ENCODE peak calls at places on chromosomes 1 and 21, in six cellular contexts. P is esophagus muscularis mucosa, F is hepatocyte, Y is H9, R is tibial artery, U is Calu3. I is an unnamed sample.

GRCh38 chr1:201655243-201655642 is 116.3 kb downstream of the NAV1 start:
- DNase-seq in U (no peak), Y (peak), R (no peak), P (no peak), F (peak), I (peak)

GRCh38 chr1:75725861-75726361 is 1.4 kb downstream of the ACADM start:
- DNase-seq in P (no peak), F (peak), Y (no peak), U (peak), R (no peak), I (no peak)

GRCh38 chr1:33171993-33172813 is 9.6 kb downstream of the TRIM62 start:
- DNase-seq in R (peak), P (no peak), Y (no peak), U (no peak), F (no peak), I (no peak)

GRCh38 chr1:53634571-53634979 is 104.4 kb downstream of the GLIS1 start:
- DNase-seq in F (no peak), U (no peak), R (peak), Y (peak), P (peak), I (peak)

GRCh38 chr1:201640624-201641023 is 101.7 kb downstream of the NAV1 start:
- DNase-seq in R (no peak), P (no peak), U (no peak), Y (no peak), F (no peak), I (no peak)

GRCh38 chr1:22749919-22750670 is 39.5 kb downstream of the EPHB2 start:
- DNase-seq in Y (no peak), U (peak), R (peak), F (peak), P (peak), I (no peak)

GRCh38 chr1:1291611-1292441 is 11.6 kb downstream of the SCNN1D start:
- DNase-seq in R (no peak), P (peak), Y (peak), U (peak), F (peak), I (no peak)

GRCh38 chr1:36924282-36924791 is 110.0 kb downstream of the GRIK3 start:
- DNase-seq in U (peak), Y (peak), R (peak), P (no peak), F (peak), I (no peak)

GRCh38 chr1:79100385-79100784 is 93.9 kb upstream of the ADGRL4 start:
- DNase-seq in Y (no peak), F (no peak), U (no peak), P (no peak), R (no peak), I (no peak)

GRCh38 chr1:119554188-119554587 is 47.2 kb downstream of the HSD3B1 start:
- DNase-seq in Y (no peak), F (peak), R (no peak), U (no peak), P (no peak), I (peak)

GRCh38 chr1:29711582-29712274 is 475.4 kb downstream of the PTPRU start:
- DNase-seq in R (no peak), F (no peak), Y (no peak), U (no peak), P (no peak), I (no peak)

GRCh38 chr1:40264354-40264781 is 6.3 kb downstream of the ZMPSTE24 start:
- DNase-seq in F (no peak), Y (no peak), P (no peak), U (no peak), R (no peak), I (no peak)

GRCh38 chr1:20174937-20175666 is 10.8 kb upstream of the UBXN10 start:
- DNase-seq in Y (no peak), R (no peak), U (no peak), P (no peak), F (no peak), I (no peak)

GRCh38 chr1:241605146-241605805 is 34.9 kb downstream of the CHML start:
- DNase-seq in R (no peak), U (no peak), P (no peak), F (peak), Y (peak), I (no peak)

GRCh38 chr1:145964328-145965118 is at the start of the genes ANKRD34A and POLR3GL:
- DNase-seq in U (peak), P (peak), R (peak), Y (peak), F (peak), I (peak)

GRCh38 chr1:94593611-94594010 is 52.1 kb upstream of the F3 start:
- DNase-seq in U (no peak), Y (no peak), F (no peak), P (no peak), R (no peak), I (no peak)

GRCh38 chr21:16250282-16250681 is 520.5 kb downstream of the USP25 start:
- DNase-seq in Y (no peak), P (no peak), R (no peak), U (no peak), F (no peak), I (no peak)

GRCh38 chr1:34488058-34488457 is 266.8 kb upstream of the GJB5 start:
- DNase-seq in Y (no peak), P (no peak), U (no peak), F (no peak), R (no peak), I (no peak)

GRCh38 chr1:52684545-52684944 is 13.6 kb downstream of the COA7 start:
- DNase-seq in Y (no peak), U (no peak), P (no peak), F (no peak), R (no peak), I (no peak)

GRCh38 chr21:38277501-38278111 is 20.8 kb downstream of the KCNJ15 start:
- DNase-seq in R (no peak), Y (no peak), P (no peak), F (peak), U (no peak), I (no peak)

GRCh38 chr21:43767980-43768867 is 7.9 kb downstream of the CSTB start:
- DNase-seq in Y (peak), F (peak), R (no peak), U (peak), P (no peak), I (no peak)

GRCh38 chr1:41024953-41025352 is 3.4 kb upstream of the SLFNL1 start:
- DNase-seq in Y (no peak), F (no peak), P (no peak), R (peak), U (no peak), I (no peak)

GRCh38 chr21:38833122-38833521 is 27.4 kb downstream of the ETS2 start:
- DNase-seq in U (no peak), P (no peak), Y (no peak), R (no peak), F (no peak), I (peak)

GRCh38 chr21:37811711-37812110 is 104.5 kb downstream of the KCNJ6 start:
- DNase-seq in F (no peak), P (no peak), U (no peak), R (no peak), Y (no peak), I (no peak)

DNA sequence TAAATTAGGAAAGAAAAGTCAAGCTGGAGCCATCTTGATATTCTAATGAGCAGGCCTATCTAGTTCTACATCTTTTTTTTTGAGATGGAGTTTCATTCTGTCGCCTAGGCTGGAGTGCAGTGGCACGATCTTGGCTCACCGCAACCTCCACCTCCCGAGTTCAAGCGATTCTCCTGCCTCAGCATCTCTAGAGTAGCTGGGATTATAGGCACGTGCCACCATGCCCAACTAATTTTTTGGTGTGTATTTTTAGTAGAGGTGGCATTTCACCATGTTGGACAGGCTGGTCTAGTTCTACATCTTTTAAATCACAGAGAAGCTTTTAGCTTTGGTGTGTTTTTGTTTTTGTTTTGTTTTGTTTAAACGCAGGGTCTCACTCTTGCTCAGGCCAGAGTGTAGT is 6.8 kb downstream of the TMEM69 start:
- DNase-seq in U (no peak), R (no peak), Y (no peak), P (no peak), F (no peak), I (no peak)
- TF ChIP-seq CTCF in U (no peak), R (no peak), Y (no peak), P (no peak), F (no peak), I (no peak)

GRCh38 chr1:15000030-15000429 is 153.5 kb upstream of the TMEM51 start:
- DNase-seq in Y (no peak), R (no peak), P (no peak), U (no peak), F (no peak), I (no peak)
- TF ChIP-seq CTCF in Y (no peak), R (no peak), P (no peak), U (no peak), F (no peak), I (no peak)

GRCh38 chr1:38129473-38129872 is 82.9 kb upstream of the POU3F1 start:
- DNase-seq in F (no peak), U (no peak), Y (peak), R (no peak), P (no peak), I (no peak)
- TF ChIP-seq CTCF in F (no peak), U (no peak), Y (peak), R (no peak), P (no peak), I (no peak)

GRCh38 chr1:150486966-150487762 is at the start of gene TARS2:
- DNase-seq in F (peak), P (peak), U (peak), R (peak), Y (peak), I (peak)
- TF ChIP-seq CTCF in F (no peak), P (peak), U (peak), R (peak), Y (no peak), I (peak)

DNA sequence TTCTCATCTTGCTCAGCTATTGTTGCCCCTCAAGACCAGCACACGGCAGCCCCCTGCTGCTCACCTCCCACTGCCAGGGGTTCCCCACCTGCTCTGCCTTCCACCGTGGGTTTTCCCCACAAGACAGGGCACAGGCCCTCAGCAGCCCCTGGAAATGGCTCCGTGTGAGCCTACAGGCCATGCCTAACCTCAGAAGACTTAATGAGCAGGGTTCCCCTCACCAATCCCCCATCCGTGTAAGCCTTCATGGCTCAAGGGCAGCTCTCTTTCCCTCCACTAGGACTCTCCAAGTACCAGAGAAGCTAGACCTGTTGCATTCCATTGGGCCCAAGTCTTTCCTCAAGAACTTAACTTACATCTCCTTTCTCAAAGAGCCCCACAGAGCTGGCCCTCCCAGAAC is 18.4 kb upstream of the RCAN3 start:
- DNase-seq in R (no peak), P (no peak), F (no peak), U (no peak), Y (no peak), I (no peak)
- TF ChIP-seq CTCF in R (no peak), P (no peak), F (no peak), U (no peak), Y (no peak), I (no peak)

DNA sequence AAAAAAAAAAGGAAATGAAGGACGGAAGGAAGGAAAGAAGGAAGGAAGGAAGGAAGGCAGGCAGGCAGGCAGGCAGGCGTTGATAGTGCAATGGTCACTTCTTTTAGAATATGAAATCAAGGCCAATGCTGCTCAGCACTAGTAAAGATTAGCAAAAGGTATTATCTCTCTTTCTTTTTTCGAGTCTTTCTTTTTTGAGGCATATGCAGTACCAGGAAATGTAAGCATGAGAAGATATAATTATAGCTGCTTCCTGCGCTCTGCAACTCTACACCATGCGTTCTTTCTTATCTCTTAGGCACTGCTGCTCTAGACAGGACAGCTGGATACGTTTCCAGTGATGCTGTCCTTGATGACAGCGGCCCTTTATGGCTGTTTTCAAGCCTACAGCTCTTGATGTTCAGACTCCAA is 1512.5 kb upstream of the B3GALT2 start:
- DNase-seq in U (no peak), Y (no peak), F (no peak), P (no peak), R (no peak), I (no peak)
- TF ChIP-seq CTCF in U (no peak), Y (no peak), F (no peak), P (no peak), R (no peak), I (no peak)

DNA sequence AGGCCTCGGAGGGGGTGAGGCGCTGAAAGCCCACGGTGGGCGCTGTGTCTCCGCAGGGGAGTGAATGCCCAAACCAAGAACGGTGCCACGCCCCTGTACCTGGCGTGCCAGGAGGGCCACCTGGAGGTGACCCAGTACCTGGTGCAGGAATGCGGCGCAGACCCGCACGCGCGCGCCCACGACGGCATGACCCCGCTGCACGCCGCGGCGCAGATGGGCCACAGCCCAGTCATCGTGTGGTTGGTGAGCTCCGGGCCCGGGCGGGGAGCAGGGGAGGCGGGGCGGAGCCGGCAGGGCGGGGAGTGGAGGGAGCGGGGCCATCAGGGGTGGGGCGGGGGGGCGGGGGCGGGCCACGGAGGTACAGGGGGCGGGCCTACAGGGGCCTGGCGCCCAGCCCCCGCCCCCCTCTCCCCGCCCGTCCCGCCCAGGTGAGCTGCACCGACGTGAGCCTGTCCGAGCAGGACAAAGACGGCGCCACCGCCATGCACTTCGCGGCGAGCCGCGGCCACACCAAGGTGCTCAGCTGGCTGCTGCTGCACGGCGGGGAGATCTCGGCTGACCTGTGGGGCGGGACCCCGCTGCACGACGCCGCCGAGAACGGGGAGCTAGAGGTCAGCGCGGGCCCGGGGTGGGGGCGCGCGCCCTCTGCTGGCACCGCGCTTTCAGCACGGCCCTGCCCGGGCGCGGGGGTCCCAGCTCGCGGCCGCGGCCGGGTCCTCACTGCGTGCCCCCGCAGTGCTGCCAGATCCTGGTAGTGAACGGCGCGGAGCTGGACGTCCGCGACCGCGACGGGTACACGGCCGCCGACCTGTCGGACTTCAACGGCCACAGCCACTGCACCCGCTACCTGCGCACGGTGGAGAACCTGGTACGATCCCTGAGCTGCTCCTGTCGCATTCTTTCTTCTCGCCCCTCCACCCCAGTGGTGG is 15.9 kb downstream of the ESPN start:
- DNase-seq in Y (peak), P (no peak), R (no peak), F (peak), U (peak), I (no peak)
- TF ChIP-seq CTCF in Y (peak), P (peak), R (no peak), F (peak), U (peak), I (peak)